ENCODE peak calls at places on chromosomes 13 and 19, in five cellular contexts. I is K562; X is A172; F is uterus; V is activated T-helper 2 cell treated with anti-CD3 and anti-CD28 coated beads, Interferon-gamma antibody, Interleukin-2, Interleukin-4, amounts not matched to agents 10 μg/mL and 5 μg/mL and 100 μg/mL, durations not matched to agents 14 hours and 24 hours and 36 hours. G is an unnamed sample.

GRCh38 chr19:45976180-45976579 is 2.5 kb upstream of the NOVA2 start:
- DNase-seq in I (peak), X (no peak), F (no peak), V (no peak), G (no peak)

GRCh38 chr13:19957320-19958118 is 1.0 kb upstream of the ZMYM2 start:
- DNase-seq in I (no peak), X (no peak), F (peak), V (peak), G (no peak)

GRCh38 chr19:50823389-50824042 is at the start of gene KLK1:
- DNase-seq in I (peak), X (no peak), F (no peak), V (no peak), G (no peak)

GRCh38 chr13:94112227-94112626 is 367.3 kb downstream of the DCT start:
- DNase-seq in I (no peak), X (peak), F (no peak), V (no peak), G (peak)

GRCh38 chr19:18477042-18477760 is 39.3 kb upstream of the ISYNA1 start:
- DNase-seq in I (peak), X (no peak), F (no peak), V (no peak), G (no peak)

GRCh38 chr13:91804724-91805123 is 406.3 kb downstream of the GPC5 start:
- DNase-seq in I (no peak), X (no peak), F (no peak), V (no peak), G (no peak)

GRCh38 chr13:97921146-97921776 is 32.2 kb upstream of the IPO5 start:
- DNase-seq in I (no peak), X (no peak), F (no peak), V (no peak), G (no peak)

GRCh38 chr13:24254151-24254810 is 55.1 kb upstream of the C1QTNF9 start:
- DNase-seq in I (no peak), X (no peak), F (no peak), V (peak), G (no peak)

GRCh38 chr13:41458187-41458938 is 1.0 kb downstream of the RGCC start:
- DNase-seq in I (peak), X (no peak), F (peak), V (peak), G (peak)

GRCh38 chr13:28250542-28250941 is 112.2 kb downstream of the PAN3 start:
- DNase-seq in I (no peak), X (no peak), F (no peak), V (no peak), G (no peak)

GRCh38 chr13:21885714-21886224 is 214.9 kb downstream of the FGF9 start:
- DNase-seq in I (no peak), X (no peak), F (no peak), V (no peak), G (no peak)

GRCh38 chr13:102678339-102679122 is 16.3 kb downstream of the METTL21C start:
- DNase-seq in I (no peak), X (no peak), F (no peak), V (no peak), G (no peak)

GRCh38 chr19:18385359-18385674 is 641 bp upstream of the GDF15 start:
- DNase-seq in I (no peak), X (no peak), F (no peak), V (no peak), G (peak)

GRCh38 chr19:29303035-29303706 is 90.2 kb upstream of the UQCRFS1 start:
- DNase-seq in I (no peak), X (no peak), F (no peak), V (no peak), G (peak)

GRCh38 chr13:100751826-100752225 is 77.2 kb upstream of the TMTC4 start:
- DNase-seq in I (peak), X (no peak), F (no peak), V (no peak), G (no peak)

GRCh38 chr19:7685546-7686445 is 5.2 kb downstream of the TRAPPC5 start:
- DNase-seq in I (no peak), X (no peak), F (no peak), V (no peak), G (no peak)

GRCh38 chr13:33644607-33645543 is 173.1 kb upstream of the RFC3 start:
- DNase-seq in I (no peak), X (no peak), F (peak), V (no peak), G (no peak)

GRCh38 chr19:4014541-4015491 is 7.3 kb downstream of the PIAS4 start:
- DNase-seq in I (peak), X (no peak), F (no peak), V (peak), G (no peak)

GRCh38 chr13:38821753-38822551 is 135.1 kb downstream of the FREM2 start:
- DNase-seq in I (no peak), X (no peak), F (no peak), V (no peak), G (no peak)

GRCh38 chr13:27991881-27992280 is 3.4 kb upstream of the URAD start:
- DNase-seq in I (no peak), X (no peak), F (no peak), V (no peak), G (no peak)

GRCh38 chr13:26386026-26386425 is 132.1 kb downstream of the CDK8 start:
- DNase-seq in I (no peak), X (no peak), F (no peak), V (no peak), G (no peak)

GRCh38 chr19:55384576-55385235 is 614 bp upstream of the TMEM238 start:
- DNase-seq in I (peak), X (no peak), F (peak), V (no peak), G (no peak)

GRCh38 chr13:50275392-50276063 is 260.3 kb downstream of the KCNRG start:
- DNase-seq in I (no peak), X (no peak), F (no peak), V (no peak), G (no peak)

GRCh38 chr13:19940106-19940505 is 18.4 kb upstream of the ZMYM2 start:
- DNase-seq in I (no peak), X (no peak), F (no peak), V (no peak), G (no peak)

GRCh38 chr13:23140492-23140891 is 40.3 kb upstream of the SGCG start:
- DNase-seq in I (no peak), X (no peak), F (no peak), V (no peak), G (peak)

GRCh38 chr13:85521586-85521985 is 277.6 kb downstream of the SLITRK6 start:
- DNase-seq in I (no peak), X (no peak), F (no peak), V (no peak), G (no peak)

GRCh38 chr19:45577111-45577905 is 7.3 kb downstream of the OPA3 start:
- DNase-seq in I (peak), X (peak), F (no peak), V (no peak), G (peak)

GRCh38 chr13:34048652-34049051 is 230.7 kb downstream of the RFC3 start:
- DNase-seq in I (no peak), X (no peak), F (no peak), V (no peak), G (no peak)

GRCh38 chr13:59746291-59746962 is 417.3 kb downstream of the DIAPH3 start:
- DNase-seq in I (no peak), X (no peak), F (no peak), V (no peak), G (no peak)

GRCh38 chr19:44684892-44685847 is 13.8 kb upstream of the CEACAM16 start:
- DNase-seq in I (peak), X (peak), F (no peak), V (no peak), G (peak)

GRCh38 chr13:51858433-51859247 is 3.1 kb upstream of the CCDC70 start:
- DNase-seq in I (no peak), X (no peak), F (no peak), V (no peak), G (no peak)

GRCh38 chr19:47047931-47048399 is 459 bp downstream of the TMEM160 start:
- DNase-seq in I (peak), X (peak), F (peak), V (peak), G (peak)

GRCh38 chr13:103236213-103236612 is 170.0 kb upstream of the SLC10A2 start:
- DNase-seq in I (no peak), X (no peak), F (no peak), V (no peak), G (peak)

GRCh38 chr13:98141938-98142426 is 912 bp upstream of the FARP1 start:
- DNase-seq in I (no peak), X (no peak), F (no peak), V (no peak), G (no peak)

GRCh38 chr13:42892760-42893159 is 99.3 kb downstream of the EPSTI1 start:
- DNase-seq in I (no peak), X (no peak), F (no peak), V (no peak), G (no peak)

GRCh38 chr19:17931532-17932191 is 1.2 kb upstream of the CCDC124 start:
- DNase-seq in I (no peak), X (peak), F (no peak), V (no peak), G (peak)

GRCh38 chr19:30666301-30666803 is 294.2 kb downstream of the ZNF536 start:
- DNase-seq in I (peak), X (peak), F (peak), V (no peak), G (peak)

GRCh38 chr13:112980441-112980840 is 11.4 kb downstream of the MCF2L start:
- DNase-seq in I (no peak), X (no peak), F (no peak), V (no peak), G (no peak)

G was measured in Daoy.